ENCODE peak calls at places on chromosomes 7 and 10, in six cellular contexts. H is caudate nucleus, F is A549, E is endodermal cell, G is mucosa of gallbladder, J is KBM-7. K is an unnamed sample.

GRCh38 chr10:97573672-97574071 is 1.1 kb downstream of the ANKRD2 start:
- DNase-seq in G (no peak), E (no peak), F (no peak), H (no peak), J (no peak), K (no peak)

GRCh38 chr10:26520575-26520974 is 82.4 kb downstream of the APBB1IP start:
- DNase-seq in H (no peak), J (no peak), G (no peak), E (no peak), F (no peak), K (no peak)

GRCh38 chr10:133324198-133324792 is 12.4 kb downstream of the CALY start:
- DNase-seq in F (peak; percentile 69), H (peak; percentile 34), J (no peak), E (peak; percentile 89), G (peak; percentile 69), K (no peak)

GRCh38 chr10:96891840-96892239 is 59.7 kb downstream of the LCOR start:
- DNase-seq in G (no peak), H (no peak), F (no peak), E (no peak), J (no peak), K (no peak)

GRCh38 chr10:8392216-8392615 is 337.7 kb downstream of the GATA3 start:
- DNase-seq in J (no peak), H (no peak), F (no peak), E (no peak), G (no peak), K (no peak)

GRCh38 chr10:132836832-132837540 is 51.0 kb upstream of the NKX6-2 start:
- DNase-seq in J (peak; percentile 47), E (peak; percentile 82), H (peak; percentile 45), F (peak; percentile 69), G (no peak), K (no peak)

GRCh38 chr7:132275384-132275783 is 300.9 kb downstream of the PLXNA4 start:
- DNase-seq in E (no peak), F (no peak), H (no peak), J (no peak), G (no peak), K (no peak)

GRCh38 chr7:87709258-87709657 is 81.1 kb downstream of the RUNDC3B start:
- DNase-seq in J (no peak), E (no peak), F (no peak), G (no peak), H (no peak), K (no peak)

GRCh38 chr10:96930469-96930868 is 98.4 kb downstream of the LCOR start:
- DNase-seq in G (no peak), F (no peak), E (no peak), J (no peak), H (no peak), K (no peak)

GRCh38 chr10:1420663-1421362 is 316.5 kb downstream of the ADARB2 start:
- DNase-seq in G (peak; percentile 65), F (peak; percentile 58), H (peak; percentile 80), E (peak; percentile 97), J (peak; percentile 88), K (peak; percentile 80)

GRCh38 chr7:138186951-138187351 is 110.7 kb downstream of the AKR1D1 start:
- DNase-seq in F (no peak), H (no peak), J (no peak), G (no peak), E (no peak), K (no peak)

GRCh38 chr7:123533929-123534382 is 439 bp downstream of the IQUB start:
- DNase-seq in H (no peak), E (no peak), J (no peak), F (no peak), G (no peak), K (no peak)

GRCh38 chr7:129405527-129405926 is 28.7 kb upstream of the STRIP2 start:
- DNase-seq in F (no peak), G (no peak), E (no peak), J (no peak), H (no peak), K (no peak)

GRCh38 chr10:119981826-119982225 is 89.3 kb downstream of the SEC23IP start:
- DNase-seq in H (no peak), F (no peak), E (no peak), G (no peak), J (no peak), K (no peak)

GRCh38 chr7:74311305-74311744 is 22.1 kb downstream of the CLIP2 start:
- DNase-seq in G (no peak), J (no peak), F (no peak), H (no peak), E (no peak), K (no peak)

GRCh38 chr10:128566376-128566968 is 440.2 kb upstream of the MKI67 start:
- DNase-seq in G (no peak), J (no peak), E (no peak), H (no peak), F (no peak), K (no peak)

GRCh38 chr7:89998554-89998953 is 155.7 kb upstream of the STEAP1 start:
- DNase-seq in J (no peak), E (no peak), F (no peak), G (no peak), H (no peak), K (no peak)

GRCh38 chr7:149237502-149237901 is 1.9 kb upstream of the ZNF212 start:
- DNase-seq in H (no peak), F (no peak), E (no peak), J (no peak), G (no peak), K (no peak)

GRCh38 chr10:71217266-71218045 is 5.1 kb downstream of the UNC5B start:
- DNase-seq in J (no peak), G (no peak), H (peak; percentile 70), E (peak; percentile 89), F (no peak), K (no peak)

GRCh38 chr10:69883256-69883655 is 81.5 kb downstream of the COL13A1 start:
- DNase-seq in F (peak; percentile 26), J (no peak), E (peak; percentile 74), H (no peak), G (no peak), K (no peak)

GRCh38 chr10:12980080-12980656 is 21.3 kb downstream of the CCDC3 start:
- DNase-seq in H (no peak), E (no peak), G (no peak), J (no peak), F (no peak), K (no peak)

K was measured in GDM1.